ENCODE peak calls at places on chromosomes 12 and 14, in seven cellular contexts. F is NCI-H1930; V is frontal cortex; R is GM10248; J is activated CD8-positive, alpha-beta memory T cell treated with anti-CD3 and anti-CD28 coated beads, Interleukin-2, amount 10 ng/mL, durations not matched to agents 7 days and 5 days; X is small intestine; E is posterior cingulate gyrus. B is an unnamed sample.

GRCh38 chr12:122094735-122095561 is 16.4 kb downstream of the MLXIP start:
- DNase-seq in J (no peak), X (no peak), V (no peak), E (no peak), F (no peak), R (no peak), B (no peak)

GRCh38 chr14:77562681-77563080 is 53.8 kb downstream of the SPTLC2 start:
- DNase-seq in J (no peak), E (no peak), X (no peak), R (no peak), V (no peak), F (no peak), B (no peak)

GRCh38 chr14:100081997-100082625 is 16.9 kb downstream of the EVL start:
- DNase-seq in R (no peak), J (no peak), X (no peak), E (no peak), F (no peak), V (no peak), B (no peak)

GRCh38 chr12:19575307-19576243 is 136.3 kb downstream of the AEBP2 start:
- DNase-seq in V (peak; percentile 6), F (no peak), X (peak; percentile 2), E (no peak), J (no peak), R (no peak), B (no peak)

GRCh38 chr14:95562892-95563685 is 28.2 kb downstream of the GLRX5 start:
- DNase-seq in X (peak; percentile 59), J (no peak), V (no peak), E (no peak), R (no peak), F (no peak), B (no peak)

GRCh38 chr12:40788276-40788675 is 96.0 kb downstream of the CNTN1 start:
- DNase-seq in F (no peak), E (no peak), R (no peak), J (no peak), X (no peak), V (no peak), B (no peak)

GRCh38 chr14:63200035-63200740 is 4.1 kb upstream of the RHOJ start:
- DNase-seq in V (no peak), X (no peak), E (no peak), R (no peak), J (no peak), F (no peak), B (no peak)

GRCh38 chr12:54997914-54998507 is 13.4 kb upstream of the TESPA1 start:
- DNase-seq in J (no peak), R (no peak), X (no peak), E (no peak), F (no peak), V (no peak), B (no peak)

GRCh38 chr12:24820872-24821271 is 128.0 kb downstream of the BCAT1 start:
- DNase-seq in F (no peak), V (no peak), J (no peak), X (no peak), R (no peak), E (no peak), B (no peak)

GRCh38 chr12:107374136-107374535 is 280.8 kb upstream of the CRY1 start:
- DNase-seq in E (no peak), V (no peak), J (no peak), X (no peak), F (no peak), R (no peak), B (no peak)

GRCh38 chr12:128976120-128976519 is 122.8 kb downstream of the GLT1D1 start:
- DNase-seq in R (no peak), E (peak; percentile 32), J (peak; percentile 41), X (peak; percentile 68), V (no peak), F (no peak), B (peak; percentile 9)

GRCh38 chr12:103816663-103817062 is 24.4 kb downstream of the NT5DC3 start:
- DNase-seq in V (no peak), E (no peak), X (no peak), J (no peak), F (no peak), R (no peak), B (no peak)

GRCh38 chr12:118633071-118633470 is 256.7 kb downstream of the SUDS3 start:
- DNase-seq in J (no peak), X (peak; percentile 1), R (no peak), E (no peak), V (no peak), F (no peak), B (no peak)

GRCh38 chr14:84523746-84524145 is 1006.2 kb upstream of the FLRT2 start:
- DNase-seq in V (no peak), J (no peak), R (no peak), X (no peak), F (no peak), E (no peak), B (no peak)

GRCh38 chr14:39734306-39734705 is 302.1 kb upstream of the FBXO33 start:
- DNase-seq in X (no peak), J (no peak), E (no peak), V (no peak), R (no peak), F (no peak), B (no peak)

GRCh38 chr14:85479306-85479705 is 50.6 kb upstream of the FLRT2 start:
- DNase-seq in X (no peak), R (no peak), E (no peak), J (no peak), F (no peak), V (no peak), B (no peak)

GRCh38 chr12:69102856-69103255 is 136.5 kb upstream of the CPSF6 start:
- DNase-seq in J (no peak), E (no peak), F (no peak), V (no peak), X (peak; percentile 78), R (no peak), B (peak; percentile 56)

GRCh38 chr14:53953002-53953827 is 3.4 kb downstream of the BMP4 start:
- DNase-seq in E (peak; percentile 59), F (peak; percentile 45), R (peak; percentile 75), X (peak; percentile 65), V (peak; percentile 79), J (no peak), B (peak; percentile 37)

GRCh38 chr12:111298583-111299436 is 70.1 kb downstream of the PHETA1 start:
- DNase-seq in R (peak; percentile 80), V (no peak), J (peak; percentile 59), X (peak; percentile 25), E (no peak), F (peak; percentile 59), B (peak; percentile 26)

GRCh38 chr14:93974833-93975232 is 1.5 kb downstream of the ASB2 start:
- DNase-seq in J (peak; percentile 68), R (no peak), E (no peak), V (no peak), X (no peak), F (no peak), B (no peak)

GRCh38 chr12:44446181-44446580 is 429.9 kb downstream of the NELL2 start:
- DNase-seq in R (no peak), J (no peak), X (no peak), E (no peak), F (no peak), V (no peak), B (no peak)

GRCh38 chr14:104291123-104292000 is 153.0 kb downstream of the KIF26A start:
- DNase-seq in E (peak; percentile 7), R (no peak), F (no peak), X (peak; percentile 29), V (no peak), J (no peak), B (no peak)

GRCh38 chr14:72754949-72755348 is 139.0 kb downstream of the DPF3 start:
- DNase-seq in F (no peak), V (no peak), J (no peak), R (no peak), X (no peak), E (no peak), B (no peak)

GRCh38 chr14:94016446-94016976 is 9.6 kb upstream of the OTUB2 start:
- DNase-seq in X (no peak), F (no peak), E (no peak), J (no peak), R (no peak), V (no peak), B (no peak)

GRCh38 chr12:11705010-11705409 is 55.5 kb downstream of the ETV6 start:
- DNase-seq in F (no peak), V (no peak), X (no peak), R (no peak), J (no peak), E (no peak), B (no peak)

GRCh38 chr14:74543771-74544170 is 50.2 kb downstream of the ISCA2 start:
- DNase-seq in V (no peak), F (no peak), E (no peak), R (no peak), J (no peak), X (no peak), B (no peak)

GRCh38 chr14:51652168-51653095 is 722 bp downstream of the FRMD6 start:
- DNase-seq in J (peak; percentile 53), X (peak; percentile 23), F (no peak), V (no peak), E (peak; percentile 29), R (peak; percentile 53), B (peak; percentile 8)

GRCh38 chr12:12902036-12902435 is 10.7 kb downstream of the GPRC5A start:
- DNase-seq in R (no peak), J (no peak), E (no peak), F (no peak), V (no peak), X (peak; percentile 56), B (no peak)

B was measured in pons.